ENCODE peak calls at places on chromosome 17, in seven cellular contexts. D is SJSA1, G is T-helper 1 cell, S is ACHN, M is amniotic stem cell, Y is astrocyte of the hippocampus, N is AG10803. V is an unnamed sample.

GRCh38 chr17:44543213-44543904 is 13.9 kb upstream of the FZD2 start:
- DNase-seq in S (peak; percentile 98), Y (peak; percentile 95), D (peak; percentile 97), G (no peak), M (peak; percentile 63), N (peak; percentile 95), V (peak; percentile 88)

GRCh38 chr17:39231587-39232551 is 6.1 kb upstream of the STAC2 start:
- DNase-seq in N (peak; percentile 48), M (no peak), Y (peak; percentile 67), G (no peak), D (no peak), S (peak; percentile 40), V (peak; percentile 69)

GRCh38 chr17:12421646-12422306 is 243.9 kb upstream of the MYOCD start:
- DNase-seq in G (no peak), Y (no peak), S (no peak), D (no peak), N (no peak), M (no peak), V (no peak)

GRCh38 chr17:44360826-44361225 is 2.8 kb downstream of the FAM171A2 start:
- DNase-seq in M (no peak), N (peak; percentile 51), S (no peak), Y (peak; percentile 62), G (no peak), D (peak; percentile 54), V (peak; percentile 86)

GRCh38 chr17:67520282-67520906 is 143.3 kb downstream of the PITPNC1 start:
- DNase-seq in Y (peak; percentile 43), D (no peak), M (no peak), N (peak; percentile 87), S (no peak), G (no peak), V (peak; percentile 22)

GRCh38 chr17:42408076-42408475 is 15.0 kb downstream of the CAVIN1 start:
- DNase-seq in G (no peak), S (no peak), N (no peak), Y (no peak), D (no peak), M (no peak), V (no peak)

GRCh38 chr17:82330322-82331239 is 3.0 kb downstream of the SECTM1 start:
- DNase-seq in D (peak; percentile 81), N (peak; percentile 58), Y (peak; percentile 61), M (no peak), S (peak; percentile 64), G (no peak), V (peak; percentile 68)

GRCh38 chr17:30326816-30327215 is 7.0 kb downstream of the TMIGD1 start:
- DNase-seq in D (no peak), N (no peak), S (no peak), Y (no peak), G (no peak), M (no peak), V (no peak)

GRCh38 chr17:79986441-79987186 is 49.1 kb downstream of the TBC1D16 start:
- DNase-seq in M (no peak), S (no peak), Y (no peak), N (no peak), D (peak; percentile 73), G (no peak), V (peak; percentile 29)

GRCh38 chr17:6755731-6756184 is at the start of gene XAF1:
- DNase-seq in S (no peak), G (peak; percentile 71), M (no peak), N (peak; percentile 63), Y (peak; percentile 13), D (peak; percentile 53), V (peak; percentile 78)

GRCh38 chr17:66941773-66942452 is 22.6 kb upstream of the CACNG4 start:
- DNase-seq in D (no peak), G (no peak), N (no peak), M (no peak), Y (no peak), S (no peak), V (no peak)

GRCh38 chr17:19364699-19365498 is 2.4 kb upstream of the B9D1 start:
- DNase-seq in M (no peak), S (no peak), N (no peak), G (no peak), Y (peak; percentile 38), D (no peak), V (peak; percentile 53)

GRCh38 chr17:3573246-3574100 is 15.9 kb upstream of the TRPV3 start:
- DNase-seq in Y (no peak), M (no peak), G (no peak), S (no peak), D (no peak), N (no peak), V (no peak)

GRCh38 chr17:78449983-78450382 is 71.5 kb downstream of the PGS1 start:
- DNase-seq in N (no peak), M (no peak), G (no peak), Y (no peak), D (no peak), S (no peak), V (no peak)

GRCh38 chr17:69179227-69179952 is 37.7 kb upstream of the ABCA6 start:
- DNase-seq in D (no peak), Y (peak; percentile 61), G (no peak), S (peak; percentile 14), M (peak; percentile 5), N (peak; percentile 53), V (peak; percentile 82)

GRCh38 chr17:81285179-81285878 is 9.8 kb downstream of the SLC38A10 start:
- DNase-seq in Y (peak; percentile 22), M (no peak), S (no peak), D (no peak), N (peak; percentile 12), G (peak; percentile 69), V (peak; percentile 24)

GRCh38 chr17:32695864-32696263 is 181.1 kb downstream of the MYO1D start:
- DNase-seq in S (no peak), N (no peak), D (no peak), G (no peak), M (no peak), Y (no peak), V (no peak)

GRCh38 chr17:63645775-63646491 is 23.7 kb downstream of the MAP3K3 start:
- DNase-seq in M (no peak), N (peak; percentile 37), D (no peak), G (no peak), Y (peak; percentile 86), S (no peak), V (no peak)

GRCh38 chr17:56756536-56756935 is 77.2 kb downstream of the C17orf67 start:
- DNase-seq in G (no peak), N (peak; percentile 96), M (peak; percentile 90), D (peak; percentile 88), S (peak; percentile 51), Y (peak; percentile 82), V (peak; percentile 87)

GRCh38 chr17:47851764-47852112 is 775 bp upstream of the SP6 start:
- DNase-seq in Y (no peak), S (no peak), G (no peak), N (no peak), D (no peak), M (no peak), V (no peak)

GRCh38 chr17:56708220-56708567 is 114.7 kb downstream of the NOG start:
- DNase-seq in Y (peak; percentile 51), D (no peak), G (no peak), M (no peak), S (no peak), N (peak; percentile 40), V (peak; percentile 23)

GRCh38 chr17:58172369-58173071 is 5.7 kb downstream of the OR4D2 start:
- DNase-seq in G (peak; percentile 69), Y (peak; percentile 5), S (peak; percentile 58), N (no peak), D (no peak), M (no peak), V (no peak)

GRCh38 chr17:58247511-58248363 is 9.4 kb downstream of the LPO start:
- DNase-seq in S (no peak), M (no peak), D (peak; percentile 41), Y (no peak), G (no peak), N (no peak), V (no peak)

V was measured in adipocyte.